ENCODE peak calls at places on chromosomes 4 and X, in four cellular contexts. C is foreskin melanocyte; T is stimulated activated CD4-positive, alpha-beta T cell treated with anti-CD3 and anti-CD28 coated beads, Interleukin-1b, Interleukin-23, amount 100 ng/mL, for 48 hours; F is T-helper 1 cell. W is an unnamed sample.
A peak's percentile ranks its signal among the peaks of the same experiment; 100 is the strongest.

GRCh38 chr4:5638976-5639375 is 69.4 kb downstream of the EVC2 start:
- DNase-seq in T (no peak), F (no peak), C (peak; percentile 53), W (peak; percentile 7)

GRCh38 chrX:33053001-33053400 is 158.3 kb downstream of the DMD start:
- DNase-seq in T (no peak), C (no peak), F (no peak), W (no peak)

GRCh38 chr4:31370866-31371465 is 650.8 kb downstream of the PCDH7 start:
- DNase-seq in F (no peak), C (peak; percentile 28), T (no peak), W (peak; percentile 10)

GRCh38 chr4:145545538-145546224 is 64.0 kb downstream of the SMAD1 start:
- DNase-seq in T (no peak), F (no peak), C (no peak), W (peak; percentile 74)

GRCh38 chrX:77740376-77740905 is 45.6 kb downstream of the ATRX start:
- DNase-seq in T (no peak), F (no peak), C (peak; percentile 41), W (no peak)

GRCh38 chrX:124274438-124275166 is 57.9 kb upstream of the TEX13D start:
- DNase-seq in T (no peak), F (no peak), C (no peak), W (no peak)

GRCh38 chr4:111064342-111064993 is 441.6 kb upstream of the PITX2 start:
- DNase-seq in C (no peak), T (no peak), F (no peak), W (peak; percentile 3)

GRCh38 chr4:7108046-7108625 is 40.3 kb upstream of the GRPEL1 start:
- DNase-seq in F (no peak), C (no peak), T (no peak), W (no peak)

GRCh38 chr4:72887152-72887551 is 182.4 kb downstream of the COX18 start:
- DNase-seq in C (no peak), F (no peak), T (no peak), W (no peak)

W was measured in smooth muscle cell of the brain vasculature.